ENCODE peak calls at places on chromosome 1, in ten cellular contexts. Y is tibial artery; O is mammary epithelial cell; H is SJSA1; B is kidney; W is fibroblast of lung; G is CD8-positive, alpha-beta T cell; R is HL-60; C is right lobe of liver; S is left ventricle myocardium inferior. E is an unnamed sample.

GRCh38 chr1:25355841-25356395 is 17.8 kb downstream of the TMEM50A start:
- DNase-seq in S (no peak), O (no peak), H (no peak), R (no peak), Y (no peak), G (no peak), W (no peak), C (no peak), B (no peak), E (no peak)

GRCh38 chr1:180691322-180691721 is 59.5 kb downstream of the XPR1 start:
- DNase-seq in Y (no peak), G (no peak), R (no peak), C (no peak), H (no peak), O (no peak), W (no peak), B (no peak), S (no peak), E (no peak)

GRCh38 chr1:156499703-156500577 is 635 bp downstream of the MEF2D start:
- DNase-seq in R (no peak), B (peak), O (no peak), S (peak), W (peak), G (peak), C (peak), H (no peak), Y (peak), E (peak)

GRCh38 chr1:111227875-111228747 is 598 bp downstream of the CHI3L2 start:
- DNase-seq in R (no peak), C (no peak), S (peak), Y (peak), O (peak), G (no peak), B (no peak), W (peak), H (no peak), E (peak)

GRCh38 chr1:33147997-33148314 is 33.9 kb downstream of the TRIM62 start:
- DNase-seq in W (peak), O (no peak), H (no peak), S (no peak), R (no peak), C (no peak), B (no peak), Y (no peak), G (no peak), E (no peak)

GRCh38 chr1:155307247-155307740 is 1.4 kb upstream of the FDPS start:
- DNase-seq in R (peak), W (peak), G (no peak), O (peak), B (no peak), C (no peak), H (no peak), Y (no peak), S (no peak), E (no peak)

GRCh38 chr1:116986531-116987255 is 14.9 kb upstream of the CD101 start:
- DNase-seq in Y (no peak), S (no peak), C (no peak), R (no peak), W (no peak), O (no peak), H (no peak), B (no peak), G (no peak), E (no peak)

GRCh38 chr1:228368801-228369607 is 37.6 kb downstream of the TRIM11 start:
- DNase-seq in Y (peak), S (peak), W (peak), G (no peak), C (no peak), O (no peak), B (peak), H (no peak), R (no peak), E (no peak)

GRCh38 chr1:119783354-119784126 is 14.8 kb upstream of the HMGCS2 start:
- DNase-seq in G (no peak), C (no peak), S (no peak), R (peak), B (no peak), O (peak), H (no peak), Y (no peak), W (peak), E (no peak)

GRCh38 chr1:47651311-47652089 is 213.7 kb downstream of the FOXD2 start:
- DNase-seq in O (no peak), H (peak), C (no peak), B (no peak), R (no peak), S (no peak), G (no peak), W (no peak), Y (peak), E (no peak)

GRCh38 chr1:47650205-47650604 is 212.4 kb downstream of the FOXD2 start:
- DNase-seq in S (no peak), H (peak), W (peak), O (peak), R (no peak), G (no peak), B (no peak), Y (peak), C (peak), E (no peak)

GRCh38 chr1:47646676-47647075 is 208.8 kb downstream of the FOXD2 start:
- DNase-seq in Y (no peak), R (no peak), O (peak), W (no peak), G (no peak), H (no peak), S (no peak), B (no peak), C (no peak), E (no peak)

GRCh38 chr1:47647327-47647845 is 209.5 kb downstream of the FOXD2 start:
- DNase-seq in W (no peak), Y (no peak), C (no peak), S (no peak), R (no peak), O (no peak), H (no peak), B (no peak), G (no peak), E (no peak)

DNA sequence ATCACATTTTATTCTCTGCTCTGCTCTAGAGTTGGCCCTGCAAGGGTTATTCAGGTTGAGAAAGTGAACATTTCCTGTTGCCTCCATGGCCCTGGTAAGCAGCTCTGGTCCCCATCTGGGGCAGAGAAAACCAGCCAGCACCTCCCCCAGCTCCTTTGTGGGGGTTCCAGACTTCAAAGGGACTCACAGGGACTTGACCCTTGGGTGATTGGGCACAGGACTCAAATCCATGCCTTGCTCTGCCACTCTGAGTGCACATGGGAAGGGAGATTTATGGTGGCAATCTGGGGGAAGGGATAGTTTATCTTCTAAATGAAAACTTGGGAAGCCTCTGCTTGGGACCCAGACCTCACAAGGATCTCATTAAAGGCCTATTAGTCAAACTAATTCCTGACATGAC is 212.8 kb downstream of the FOXD2 start:
- DNase-seq in S (no peak), W (no peak), Y (peak), O (no peak), B (no peak), C (no peak), G (no peak), R (no peak), H (no peak), E (no peak)
- H3K27ac ChIP-seq in S (no peak), W (no peak), Y (no peak), O (peak), B (no peak), C (no peak), G (no peak), R (no peak), H (peak), E (no peak)

GRCh38 chr1:58932820-58933598 is 149.2 kb upstream of the JUN start:
- DNase-seq in C (peak), R (peak), Y (no peak), B (peak), O (peak), W (peak), S (no peak), H (peak), G (no peak), E (no peak)
- H3K27ac ChIP-seq in C (no peak), R (no peak), Y (peak), B (no peak), O (peak), W (peak), S (no peak), H (no peak), G (no peak), E (no peak)

GRCh38 chr1:162973381-162973795 is 95.8 kb upstream of the RGS4 start:
- DNase-seq in G (no peak), O (peak), R (no peak), Y (no peak), H (no peak), S (no peak), B (no peak), C (no peak), W (peak), E (no peak)

GRCh38 chr1:162970021-162970420 is 99.1 kb upstream of the RGS4 start:
- DNase-seq in H (no peak), Y (no peak), C (no peak), O (no peak), W (no peak), S (no peak), B (no peak), G (no peak), R (no peak), E (no peak)

GRCh38 chr1:162976628-162977027 is 92.5 kb upstream of the RGS4 start:
- DNase-seq in G (no peak), B (no peak), W (no peak), R (no peak), S (no peak), O (peak), C (no peak), Y (no peak), H (no peak), E (no peak)

GRCh38 chr1:162974810-162975209 is 94.4 kb upstream of the RGS4 start:
- DNase-seq in Y (no peak), O (no peak), W (no peak), G (no peak), H (no peak), R (no peak), C (no peak), B (no peak), S (no peak), E (no peak)

DNA sequence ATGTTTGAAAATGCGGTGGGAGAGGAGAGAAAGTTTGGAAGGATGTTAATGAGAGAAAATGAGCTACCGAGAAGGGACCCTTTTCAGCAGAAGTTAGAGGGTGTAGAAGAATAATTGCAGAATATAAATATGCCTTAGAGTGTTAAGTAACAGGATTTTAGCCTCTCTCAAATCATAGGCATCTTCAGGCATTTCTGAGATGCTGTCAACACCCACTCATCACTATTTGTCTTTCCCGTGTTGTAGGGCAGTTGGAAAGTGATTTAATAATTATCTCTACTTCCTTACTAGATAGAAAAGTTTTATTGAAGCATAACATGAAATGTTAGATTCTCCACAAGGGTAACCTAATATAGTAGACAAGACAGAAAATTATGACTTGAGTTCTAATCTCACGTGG is 96.4 kb upstream of the RGS4 start:
- DNase-seq in Y (no peak), C (no peak), W (no peak), G (no peak), S (no peak), R (no peak), O (no peak), H (no peak), B (no peak), E (no peak)
- H3K27ac ChIP-seq in Y (no peak), C (no peak), W (peak), G (no peak), S (no peak), R (no peak), O (no peak), H (peak), B (no peak), E (no peak)

DNA sequence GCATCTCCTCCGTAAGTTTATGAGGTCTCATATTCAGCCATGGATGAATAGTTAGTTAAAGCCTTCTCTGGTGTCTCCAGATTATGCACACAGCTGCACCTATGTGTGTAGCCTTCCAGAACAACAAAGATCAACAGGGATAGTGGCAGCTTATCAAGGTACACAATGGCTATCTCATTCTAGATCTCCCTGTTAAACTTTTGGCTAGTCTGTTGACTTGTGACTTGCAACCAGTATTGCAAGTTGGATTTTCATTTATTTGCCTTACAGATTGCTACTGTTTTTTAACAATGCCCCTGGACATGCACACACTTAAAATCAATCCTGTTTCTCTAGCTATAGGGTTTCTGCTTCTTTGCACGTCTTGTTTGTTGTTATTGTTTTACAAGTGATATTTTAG is 363.2 kb downstream of the OMA1 start:
- DNase-seq in H (no peak), C (no peak), G (no peak), Y (no peak), R (no peak), W (no peak), O (no peak), S (no peak), B (no peak), E (no peak)
- H3K27ac ChIP-seq in H (no peak), C (peak), G (no peak), Y (no peak), R (no peak), W (no peak), O (no peak), S (no peak), B (no peak), E (no peak)

GRCh38 chr1:179046808-179047636 is 21.3 kb downstream of the FAM20B start:
- DNase-seq in H (no peak), W (no peak), C (no peak), R (peak), S (no peak), Y (no peak), G (no peak), B (no peak), O (no peak), E (no peak)
- H3K27ac ChIP-seq in H (no peak), W (no peak), C (no peak), R (no peak), S (peak), Y (no peak), G (no peak), B (no peak), O (no peak), E (no peak)

E was measured in substantia nigra.